ENCODE peak calls at places on chromosome 1, in five cellular contexts. M is skeletal muscle cell, W is lower lobe of right lung, K is kidney epithelial cell, D is GM23248. X is an unnamed sample.

GRCh38 chr1:210098376-210098775 is 134.2 kb upstream of the SERTAD4 start:
- DNase-seq in D (peak), W (no peak), K (no peak), M (no peak), X (no peak)

GRCh38 chr1:237814319-237814924 is 76.3 kb downstream of the ZP4 start:
- DNase-seq in D (peak), W (no peak), K (no peak), M (peak), X (peak)

GRCh38 chr1:171664976-171665375 is 12.5 kb upstream of the MYOC start:
- DNase-seq in W (no peak), K (no peak), M (no peak), D (peak), X (peak)

GRCh38 chr1:151346082-151346768 is 827 bp downstream of the RFX5 start:
- DNase-seq in W (no peak), D (no peak), K (no peak), M (no peak), X (no peak)

GRCh38 chr1:26538480-26539412 is 9.2 kb downstream of the RPS6KA1 start:
- DNase-seq in W (peak), M (no peak), D (peak), K (no peak), X (peak)

GRCh38 chr1:1422465-1423244 is 1.6 kb upstream of the ANKRD65 start:
- DNase-seq in M (no peak), K (no peak), D (peak), W (no peak), X (no peak)

GRCh38 chr1:203860396-203860951 is 925 bp upstream of the SNRPE start:
- DNase-seq in K (no peak), M (no peak), W (no peak), D (peak), X (peak)

GRCh38 chr1:24414884-24415333 is 693 bp upstream of the NIPAL3 start:
- DNase-seq in W (no peak), D (peak), M (no peak), K (no peak), X (no peak)

GRCh38 chr1:185245466-185245865 is 71.6 kb downstream of the IVNS1ABP start:
- DNase-seq in D (peak), M (no peak), W (no peak), K (no peak), X (peak)

GRCh38 chr1:169601096-169601881 is 15.0 kb upstream of the F5 start:
- DNase-seq in D (peak), M (no peak), W (no peak), K (no peak), X (peak)

GRCh38 chr1:169590932-169591331 is 4.7 kb upstream of the F5 start:
- DNase-seq in W (no peak), K (no peak), M (no peak), D (peak), X (peak)

GRCh38 chr1:169594391-169594790 is 8.1 kb upstream of the F5 start:
- DNase-seq in D (no peak), K (no peak), M (no peak), W (no peak), X (no peak)

GRCh38 chr1:169595764-169596711 is 9.8 kb upstream of the F5 start:
- DNase-seq in M (no peak), W (no peak), D (peak), K (peak), X (peak)
- H3K4me3 ChIP-seq in M (no peak), W (no peak), D (no peak), K (no peak), X (no peak)

DNA sequence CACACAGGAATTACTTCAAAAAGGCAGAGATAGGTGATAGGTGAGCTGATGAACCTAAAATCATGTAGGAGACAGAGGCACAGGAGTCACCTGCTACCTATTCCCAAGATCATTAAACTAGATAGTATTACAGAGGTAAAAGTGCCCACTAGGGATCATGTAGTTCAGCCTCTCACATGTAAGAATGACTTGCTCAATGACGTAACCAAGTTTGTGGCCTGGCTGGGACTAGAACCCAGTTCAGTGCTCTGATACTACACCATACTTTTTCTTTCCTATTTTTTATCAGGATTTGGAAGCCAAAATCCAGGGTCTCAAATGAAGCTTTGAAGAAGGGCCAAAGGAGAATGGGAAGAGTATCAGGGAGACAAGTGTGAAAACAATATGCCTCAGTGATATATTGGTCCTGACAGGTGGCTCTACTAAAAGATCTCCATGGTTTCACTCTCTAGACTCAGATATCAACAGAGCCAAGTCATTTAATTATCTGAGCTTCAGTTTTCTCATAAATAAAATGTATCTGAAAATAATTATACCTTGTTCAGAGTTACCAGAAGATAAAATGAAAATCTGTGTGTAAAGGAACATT is 87.3 kb upstream of the SLFNL1 start:
- DNase-seq in D (peak), K (no peak), W (no peak), M (no peak), X (peak)
- H3K4me3 ChIP-seq in D (no peak), K (no peak), W (no peak), M (no peak), X (no peak)

GRCh38 chr1:220733090-220733569 is 15.0 kb upstream of the MTARC2 start:
- DNase-seq in K (peak), W (peak), M (peak), D (peak), X (peak)
- H3K4me3 ChIP-seq in K (no peak), W (peak), M (no peak), D (peak), X (peak)

GRCh38 chr1:29487291-29487690 is 251.0 kb downstream of the PTPRU start:
- DNase-seq in D (no peak), M (no peak), K (no peak), W (no peak), X (no peak)

GRCh38 chr1:29488794-29489309 is 252.5 kb downstream of the PTPRU start:
- DNase-seq in M (no peak), W (no peak), K (no peak), D (no peak), X (no peak)

GRCh38 chr1:29489471-29489870 is 253.1 kb downstream of the PTPRU start:
- DNase-seq in D (no peak), K (no peak), W (no peak), M (no peak), X (no peak)

GRCh38 chr1:29490204-29490934 is 254.0 kb downstream of the PTPRU start:
- DNase-seq in D (no peak), M (no peak), W (no peak), K (no peak), X (no peak)

GRCh38 chr1:29488086-29488793 is 251.9 kb downstream of the PTPRU start:
- DNase-seq in K (no peak), W (no peak), M (no peak), D (no peak), X (no peak)
- H3K4me3 ChIP-seq in K (no peak), W (no peak), M (no peak), D (no peak), X (no peak)

X was measured in fibroblast of mammary gland.